ENCODE peak calls at places on chromosomes 2 and 18, in five cellular contexts. One of them, this sample, is unnamed.

GRCh38 chr2:139165599-139165998 is 385.4 kb upstream of the NXPH2 start:
- DNase-seq in uterus: no peak
- DNase-seq in stomach: no peak
- DNase-seq in breast epithelium: no peak
- DNase-seq in prostate gland: no peak
- DNase-seq in this sample: no peak

GRCh38 chr2:26621469-26622199 is 19.5 kb downstream of the CIB4 start:
- DNase-seq in uterus: no peak
- DNase-seq in stomach: no peak
- DNase-seq in breast epithelium: no peak
- DNase-seq in prostate gland: no peak
- DNase-seq in this sample: no peak

GRCh38 chr2:45809205-45809604 is 157.7 kb downstream of the PRKCE start:
- DNase-seq in uterus: no peak
- DNase-seq in stomach: no peak
- DNase-seq in breast epithelium: no peak
- DNase-seq in prostate gland: no peak
- DNase-seq in this sample: no peak

GRCh38 chr2:18119883-18120282 is 241.4 kb downstream of the KCNS3 start:
- DNase-seq in uterus: no peak
- DNase-seq in stomach: no peak
- DNase-seq in breast epithelium: no peak
- DNase-seq in prostate gland: no peak
- DNase-seq in this sample: peak; percentile 66

GRCh38 chr2:187117483-187117882 is 268.5 kb upstream of the ZSWIM2 start:
- DNase-seq in uterus: no peak
- DNase-seq in stomach: no peak
- DNase-seq in breast epithelium: no peak
- DNase-seq in prostate gland: no peak
- DNase-seq in this sample: no peak

GRCh38 chr2:233686967-233687366 is 5.3 kb downstream of the UGT1A7 start:
- DNase-seq in uterus: no peak
- DNase-seq in stomach: no peak
- DNase-seq in breast epithelium: no peak
- DNase-seq in prostate gland: no peak
- DNase-seq in this sample: no peak

GRCh38 chr2:1414121-1414520 is 858 bp downstream of the TPO start:
- DNase-seq in uterus: no peak
- DNase-seq in stomach: no peak
- DNase-seq in breast epithelium: no peak
- DNase-seq in prostate gland: no peak
- DNase-seq in this sample: no peak

GRCh38 chr2:99679518-99679917 is 189.7 kb upstream of the REV1 start:
- DNase-seq in uterus: no peak
- DNase-seq in stomach: no peak
- DNase-seq in breast epithelium: no peak
- DNase-seq in prostate gland: no peak
- DNase-seq in this sample: no peak

GRCh38 chr2:29528891-29529520 is 392.4 kb downstream of the ALK start:
- DNase-seq in uterus: no peak
- DNase-seq in stomach: peak; percentile 39
- DNase-seq in breast epithelium: no peak
- DNase-seq in prostate gland: no peak
- DNase-seq in this sample: no peak

GRCh38 chr18:77899972-77900754 is 650.5 kb downstream of the GALR1 start:
- DNase-seq in uterus: peak; percentile 22
- DNase-seq in stomach: peak; percentile 35
- DNase-seq in breast epithelium: no peak
- DNase-seq in prostate gland: no peak
- DNase-seq in this sample: no peak

GRCh38 chr2:189369566-189369965 is 71.7 kb upstream of the WDR75 start:
- DNase-seq in uterus: no peak
- DNase-seq in stomach: no peak
- DNase-seq in breast epithelium: no peak
- DNase-seq in prostate gland: no peak
- DNase-seq in this sample: no peak

GRCh38 chr2:67771380-67771779 is 291.4 kb downstream of the C1D start:
- DNase-seq in uterus: no peak
- DNase-seq in stomach: no peak
- DNase-seq in breast epithelium: no peak
- DNase-seq in prostate gland: no peak
- DNase-seq in this sample: no peak

GRCh38 chr2:222451270-222451674 is 26.9 kb downstream of the SGPP2 start:
- DNase-seq in uterus: no peak
- DNase-seq in stomach: no peak
- DNase-seq in breast epithelium: no peak
- DNase-seq in prostate gland: no peak
- DNase-seq in this sample: no peak

GRCh38 chr18:53426656-53427055 is 797.8 kb downstream of the MBD2 start:
- DNase-seq in uterus: no peak
- DNase-seq in stomach: no peak
- DNase-seq in breast epithelium: no peak
- DNase-seq in prostate gland: no peak
- DNase-seq in this sample: no peak

GRCh38 chr2:203500951-203501350 is 34.1 kb downstream of the RAPH1 start:
- DNase-seq in uterus: no peak
- DNase-seq in stomach: no peak
- DNase-seq in breast epithelium: no peak
- DNase-seq in prostate gland: no peak
- DNase-seq in this sample: no peak

GRCh38 chr2:174901075-174901474 is 104.1 kb downstream of the CHN1 start:
- DNase-seq in uterus: no peak
- DNase-seq in stomach: no peak
- DNase-seq in breast epithelium: no peak
- DNase-seq in prostate gland: no peak
- DNase-seq in this sample: no peak

GRCh38 chr2:183543731-183544130 is 419.5 kb downstream of the NUP35 start:
- DNase-seq in uterus: no peak
- DNase-seq in stomach: no peak
- DNase-seq in breast epithelium: no peak
- DNase-seq in prostate gland: no peak
- DNase-seq in this sample: no peak

GRCh38 chr2:56132138-56132537 is 51.7 kb upstream of the CCDC85A start:
- DNase-seq in uterus: no peak
- DNase-seq in stomach: no peak
- DNase-seq in breast epithelium: no peak
- DNase-seq in prostate gland: no peak
- DNase-seq in this sample: no peak

GRCh38 chr2:172082944-172083718 is 2.2 kb upstream of the DLX1 start:
- DNase-seq in uterus: no peak
- DNase-seq in stomach: no peak
- DNase-seq in breast epithelium: no peak
- DNase-seq in prostate gland: no peak
- DNase-seq in this sample: no peak

GRCh38 chr2:29314816-29315571 is 199.8 kb downstream of the CLIP4 start:
- DNase-seq in uterus: no peak
- DNase-seq in stomach: peak; percentile 55
- DNase-seq in breast epithelium: no peak
- DNase-seq in prostate gland: peak; percentile 39
- DNase-seq in this sample: no peak

GRCh38 chr2:41187683-41188082 is 735.8 kb upstream of the SLC8A1 start:
- DNase-seq in uterus: no peak
- DNase-seq in stomach: no peak
- DNase-seq in breast epithelium: no peak
- DNase-seq in prostate gland: no peak
- DNase-seq in this sample: no peak

GRCh38 chr18:52903858-52904257 is 563.9 kb downstream of the DCC start:
- DNase-seq in uterus: no peak
- DNase-seq in stomach: peak; percentile 45
- DNase-seq in breast epithelium: no peak
- DNase-seq in prostate gland: no peak
- DNase-seq in this sample: no peak

GRCh38 chr2:160522951-160523700 is 29.5 kb upstream of the RBMS1 start:
- DNase-seq in uterus: no peak
- DNase-seq in stomach: no peak
- DNase-seq in breast epithelium: no peak
- DNase-seq in prostate gland: no peak
- DNase-seq in this sample: no peak

GRCh38 chr18:5476961-5477800 is 66.6 kb downstream of the EPB41L3 start:
- DNase-seq in uterus: no peak
- DNase-seq in stomach: no peak
- DNase-seq in breast epithelium: no peak
- DNase-seq in prostate gland: no peak
- DNase-seq in this sample: no peak

GRCh38 chr2:233331536-233331935 is 22.8 kb upstream of the DGKD start:
- DNase-seq in uterus: peak; percentile 20
- DNase-seq in stomach: peak; percentile 60
- DNase-seq in breast epithelium: no peak
- DNase-seq in prostate gland: peak; percentile 24
- DNase-seq in this sample: peak; percentile 84

GRCh38 chr2:53569957-53570727 is 197.5 kb upstream of the CHAC2 start:
- DNase-seq in uterus: no peak
- DNase-seq in stomach: no peak
- DNase-seq in breast epithelium: no peak
- DNase-seq in prostate gland: no peak
- DNase-seq in this sample: no peak

GRCh38 chr2:40957508-40957907 is 505.6 kb upstream of the SLC8A1 start:
- DNase-seq in uterus: no peak
- DNase-seq in stomach: no peak
- DNase-seq in breast epithelium: no peak
- DNase-seq in prostate gland: no peak
- DNase-seq in this sample: no peak

GRCh38 chr2:2933421-2933820 is 444.2 kb downstream of the EIPR1 start:
- DNase-seq in uterus: no peak
- DNase-seq in stomach: no peak
- DNase-seq in breast epithelium: no peak
- DNase-seq in prostate gland: no peak
- DNase-seq in this sample: no peak

GRCh38 chr2:24957976-24958375 is 13.8 kb downstream of the DNAJC27 start:
- DNase-seq in uterus: no peak
- DNase-seq in stomach: no peak
- DNase-seq in breast epithelium: no peak
- DNase-seq in prostate gland: no peak
- DNase-seq in this sample: no peak

GRCh38 chr2:78029392-78029995 is 507.3 kb upstream of the LRRTM4 start:
- DNase-seq in uterus: no peak
- DNase-seq in stomach: no peak
- DNase-seq in breast epithelium: no peak
- DNase-seq in prostate gland: no peak
- DNase-seq in this sample: no peak
- H3K9me3 ChIP-seq in uterus: no peaks in the 10 kb centered on the region
- H3K9me3 ChIP-seq in stomach: peaks cover 3% of the 10 kb centered on the region
- H3K9me3 ChIP-seq in breast epithelium: no peaks in the 10 kb centered on the region
- H3K9me3 ChIP-seq in prostate gland: no peaks in the 10 kb centered on the region
- H3K9me3 ChIP-seq in this sample: peaks cover 3% of the 10 kb centered on the region

GRCh38 chr18:48138660-48139426 is 208.4 kb upstream of the SMAD2 start:
- DNase-seq in uterus: no peak
- DNase-seq in stomach: peak; percentile 59
- DNase-seq in breast epithelium: no peak
- DNase-seq in prostate gland: no peak
- DNase-seq in this sample: peak; percentile 45

GRCh38 chr18:48138211-48138610 is 207.8 kb upstream of the SMAD2 start:
- DNase-seq in uterus: no peak
- DNase-seq in stomach: no peak
- DNase-seq in breast epithelium: no peak
- DNase-seq in prostate gland: no peak
- DNase-seq in this sample: no peak

GRCh38 chr18:48136051-48136543 is 205.6 kb upstream of the SMAD2 start:
- DNase-seq in uterus: peak; percentile 39
- DNase-seq in stomach: peak; percentile 61
- DNase-seq in breast epithelium: no peak
- DNase-seq in prostate gland: no peak
- DNase-seq in this sample: no peak

GRCh38 chr18:48136544-48137353 is 206.3 kb upstream of the SMAD2 start:
- DNase-seq in uterus: peak; percentile 27
- DNase-seq in stomach: peak; percentile 63
- DNase-seq in breast epithelium: no peak
- DNase-seq in prostate gland: peak; percentile 40
- DNase-seq in this sample: no peak

DNA sequence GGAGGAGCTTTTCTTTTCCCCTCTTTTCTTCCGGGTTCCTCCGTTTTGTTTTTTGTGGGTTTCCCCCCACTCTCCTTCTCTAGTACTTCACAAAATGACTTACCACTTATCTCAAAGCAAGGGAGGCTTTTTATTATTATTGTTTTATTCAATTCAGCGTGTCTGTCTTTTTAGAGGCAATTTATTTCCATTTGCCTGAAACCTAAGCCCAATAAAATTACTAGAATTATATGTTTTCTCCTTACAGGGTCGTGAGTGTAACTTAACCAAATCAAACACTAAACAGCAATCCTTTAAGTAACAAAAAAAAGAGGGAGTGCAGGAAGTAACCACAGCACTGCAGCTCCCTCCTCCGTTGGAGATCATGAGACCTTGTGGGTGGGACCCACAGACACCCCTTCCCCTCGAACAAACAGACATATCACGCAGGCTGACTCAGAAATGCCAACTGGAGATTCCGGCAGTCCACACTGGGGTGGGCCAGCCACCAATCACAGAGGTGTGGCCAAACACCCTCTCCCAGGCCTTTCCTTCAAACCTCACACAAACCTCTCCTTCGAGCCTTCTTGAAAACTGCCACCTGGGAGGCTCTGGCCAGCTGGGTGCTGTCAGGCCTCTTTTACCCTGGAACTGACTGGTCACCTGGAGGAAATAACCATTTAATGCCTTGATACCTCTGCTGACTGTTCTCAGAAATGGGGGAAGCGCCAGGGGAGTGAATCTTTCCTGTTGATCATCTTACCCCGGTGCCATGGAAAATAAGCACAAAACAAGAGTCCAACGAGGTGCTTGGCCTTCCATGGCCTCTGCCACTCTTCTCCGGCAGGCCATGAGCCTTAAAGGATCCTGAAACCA is 207.1 kb upstream of the SMAD2 start:
- DNase-seq in uterus: no peak
- DNase-seq in stomach: peak; percentile 69
- DNase-seq in breast epithelium: no peak
- DNase-seq in prostate gland: no peak
- DNase-seq in this sample: no peak
- H3K4me3 ChIP-seq in uterus: peak overlapping the region; percentile 77
- H3K4me3 ChIP-seq in stomach: peak overlapping the region; percentile 68
- H3K4me3 ChIP-seq in breast epithelium: peak overlapping the region; percentile 59
- H3K4me3 ChIP-seq in prostate gland: no peak overlapping the region
- H3K4me3 ChIP-seq in this sample: no peak overlapping the region

GRCh38 chr2:20185176-20186022 is 39.5 kb downstream of the SDC1 start:
- DNase-seq in uterus: no peak
- DNase-seq in stomach: no peak
- DNase-seq in breast epithelium: no peak
- DNase-seq in prostate gland: no peak
- DNase-seq in this sample: no peak

GRCh38 chr2:20186855-20187187 is 38.1 kb downstream of the SDC1 start:
- DNase-seq in uterus: no peak
- DNase-seq in stomach: no peak
- DNase-seq in breast epithelium: no peak
- DNase-seq in prostate gland: no peak
- DNase-seq in this sample: no peak

GRCh38 chr2:20187331-20187730 is 37.6 kb downstream of the SDC1 start:
- DNase-seq in uterus: no peak
- DNase-seq in stomach: no peak
- DNase-seq in breast epithelium: no peak
- DNase-seq in prostate gland: no peak
- DNase-seq in this sample: no peak

GRCh38 chr2:20188201-20188600 is 36.7 kb downstream of the SDC1 start:
- DNase-seq in uterus: no peak
- DNase-seq in stomach: no peak
- DNase-seq in breast epithelium: no peak
- DNase-seq in prostate gland: no peak
- DNase-seq in this sample: no peak

GRCh38 chr2:20186078-20186854 is 38.7 kb downstream of the SDC1 start:
- DNase-seq in uterus: no peak
- DNase-seq in stomach: peak; percentile 56
- DNase-seq in breast epithelium: no peak
- DNase-seq in prostate gland: no peak
- DNase-seq in this sample: no peak
- TF ChIP-seq POLR2A in uterus: no peak
- TF ChIP-seq POLR2A in stomach: no peak
- TF ChIP-seq POLR2A in breast epithelium: no peak
- TF ChIP-seq POLR2A in prostate gland: peak; percentile 28
- TF ChIP-seq POLR2A in this sample: no peak

GRCh38 chr2:239593455-239593854 is 192.6 kb upstream of the HDAC4 start:
- DNase-seq in uterus: no peak
- DNase-seq in stomach: no peak
- DNase-seq in breast epithelium: no peak
- DNase-seq in prostate gland: no peak
- DNase-seq in this sample: peak; percentile 9
- H3K9me3 ChIP-seq in uterus: no peaks in the 10 kb centered on the region
- H3K9me3 ChIP-seq in stomach: no peaks in the 10 kb centered on the region
- H3K9me3 ChIP-seq in breast epithelium: no peaks in the 10 kb centered on the region
- H3K9me3 ChIP-seq in prostate gland: no peaks in the 10 kb centered on the region
- H3K9me3 ChIP-seq in this sample: no peaks in the 10 kb centered on the region